ENCODE peak calls at places on chromosome 10, in six cellular contexts. One of them, this sample, is unnamed.

GRCh38 chr10:78524941-78525340 is 491.3 kb downstream of the RPS24 start:
- DNase-seq in amygdala: no peak
- DNase-seq in WERI-Rb-1: no peak
- DNase-seq in HCT116: no peak
- DNase-seq in Ammon's horn: no peak
- DNase-seq in GM23338: no peak
- DNase-seq in this sample: peak

GRCh38 chr10:80405636-80406035 is 2.7 kb upstream of the PRXL2A start:
- DNase-seq in amygdala: no peak
- DNase-seq in Ammon's horn: peak
- DNase-seq in HCT116: no peak
- DNase-seq in WERI-Rb-1: peak
- DNase-seq in GM23338: peak
- DNase-seq in this sample: no peak

GRCh38 chr10:66834802-66835201 is 91.0 kb upstream of the LRRTM3 start:
- DNase-seq in HCT116: no peak
- DNase-seq in WERI-Rb-1: no peak
- DNase-seq in GM23338: no peak
- DNase-seq in amygdala: no peak
- DNase-seq in Ammon's horn: no peak
- DNase-seq in this sample: no peak

GRCh38 chr10:58667658-58668310 is 155.1 kb downstream of the BICC1 start:
- DNase-seq in HCT116: no peak
- DNase-seq in Ammon's horn: no peak
- DNase-seq in amygdala: no peak
- DNase-seq in WERI-Rb-1: no peak
- DNase-seq in GM23338: peak
- DNase-seq in this sample: no peak

GRCh38 chr10:76491216-76491615 is 1059.8 kb downstream of the LRMDA start:
- DNase-seq in WERI-Rb-1: no peak
- DNase-seq in amygdala: no peak
- DNase-seq in GM23338: no peak
- DNase-seq in Ammon's horn: no peak
- DNase-seq in HCT116: no peak
- DNase-seq in this sample: no peak

GRCh38 chr10:15419279-15419874 is 48.3 kb upstream of the FAM171A1 start:
- DNase-seq in GM23338: peak
- DNase-seq in HCT116: peak
- DNase-seq in WERI-Rb-1: peak
- DNase-seq in Ammon's horn: peak
- DNase-seq in amygdala: no peak
- DNase-seq in this sample: no peak

GRCh38 chr10:99329891-99330674 is 927 bp downstream of the CNNM1 start:
- DNase-seq in GM23338: peak
- DNase-seq in WERI-Rb-1: peak
- DNase-seq in Ammon's horn: peak
- DNase-seq in HCT116: no peak
- DNase-seq in amygdala: no peak
- DNase-seq in this sample: no peak

GRCh38 chr10:11763501-11763861 is 21.3 kb downstream of the ECHDC3 start:
- DNase-seq in GM23338: no peak
- DNase-seq in Ammon's horn: no peak
- DNase-seq in WERI-Rb-1: no peak
- DNase-seq in amygdala: no peak
- DNase-seq in HCT116: no peak
- DNase-seq in this sample: no peak

GRCh38 chr10:129962092-129962494 is 2.0 kb downstream of the EBF3 start:
- DNase-seq in WERI-Rb-1: no peak
- DNase-seq in amygdala: no peak
- DNase-seq in Ammon's horn: no peak
- DNase-seq in GM23338: no peak
- DNase-seq in HCT116: no peak
- DNase-seq in this sample: peak

GRCh38 chr10:34655286-34656170 is 159.6 kb downstream of the PARD3 start:
- DNase-seq in WERI-Rb-1: peak
- DNase-seq in HCT116: peak
- DNase-seq in GM23338: peak
- DNase-seq in Ammon's horn: peak
- DNase-seq in amygdala: peak
- DNase-seq in this sample: no peak

GRCh38 chr10:9238041-9238440 is 1183.6 kb downstream of the GATA3 start:
- DNase-seq in Ammon's horn: no peak
- DNase-seq in WERI-Rb-1: no peak
- DNase-seq in amygdala: no peak
- DNase-seq in HCT116: no peak
- DNase-seq in GM23338: no peak
- DNase-seq in this sample: no peak

GRCh38 chr10:94279835-94280709 is 82.7 kb downstream of the NOC3L start:
- DNase-seq in WERI-Rb-1: peak
- DNase-seq in GM23338: peak
- DNase-seq in Ammon's horn: peak
- DNase-seq in amygdala: no peak
- DNase-seq in HCT116: peak
- DNase-seq in this sample: peak

GRCh38 chr10:117860823-117861222 is 185.9 kb downstream of the RAB11FIP2 start:
- DNase-seq in amygdala: no peak
- DNase-seq in WERI-Rb-1: no peak
- DNase-seq in HCT116: peak
- DNase-seq in GM23338: peak
- DNase-seq in Ammon's horn: no peak
- DNase-seq in this sample: no peak

GRCh38 chr10:109173910-109174309 is 749.4 kb downstream of the XPNPEP1 start:
- DNase-seq in HCT116: no peak
- DNase-seq in amygdala: no peak
- DNase-seq in Ammon's horn: no peak
- DNase-seq in GM23338: no peak
- DNase-seq in WERI-Rb-1: no peak
- DNase-seq in this sample: no peak

GRCh38 chr10:76190871-76191270 is 759.4 kb downstream of the LRMDA start:
- DNase-seq in amygdala: no peak
- DNase-seq in Ammon's horn: no peak
- DNase-seq in WERI-Rb-1: peak
- DNase-seq in HCT116: no peak
- DNase-seq in GM23338: no peak
- DNase-seq in this sample: no peak

GRCh38 chr10:14349081-14349480 is 18.4 kb upstream of the FRMD4A start:
- DNase-seq in Ammon's horn: peak
- DNase-seq in amygdala: peak
- DNase-seq in HCT116: no peak
- DNase-seq in GM23338: no peak
- DNase-seq in WERI-Rb-1: no peak
- DNase-seq in this sample: no peak

GRCh38 chr10:115998301-115998700 is 274.7 kb downstream of the GFRA1 start:
- DNase-seq in WERI-Rb-1: no peak
- DNase-seq in Ammon's horn: no peak
- DNase-seq in HCT116: no peak
- DNase-seq in GM23338: no peak
- DNase-seq in amygdala: no peak
- DNase-seq in this sample: no peak

GRCh38 chr10:12640026-12640425 is 290.7 kb downstream of the CAMK1D start:
- DNase-seq in GM23338: no peak
- DNase-seq in amygdala: no peak
- DNase-seq in HCT116: no peak
- DNase-seq in WERI-Rb-1: no peak
- DNase-seq in Ammon's horn: peak
- DNase-seq in this sample: no peak

GRCh38 chr10:15719899-15720634 is at the start of gene ITGA8:
- DNase-seq in WERI-Rb-1: peak
- DNase-seq in HCT116: no peak
- DNase-seq in Ammon's horn: peak
- DNase-seq in GM23338: peak
- DNase-seq in amygdala: no peak
- DNase-seq in this sample: no peak